ENCODE peak calls at places on chromosome 2, in nine cellular contexts. T, P, X, S, B, A, U, D and R are unnamed samples.

GRCh38 chr2:74845991-74846390 is 12.1 kb downstream of the HK2 start:
- DNase-seq in T (no peak), P (no peak), X (no peak), S (no peak), B (no peak), A (no peak), U (no peak), D (no peak), R (no peak)

GRCh38 chr2:219434718-219435525 is at the start of gene SPEG:
- DNase-seq in T (no peak), P (no peak), X (no peak), S (peak; percentile 62), B (no peak), A (no peak), U (no peak), D (no peak), R (no peak)

GRCh38 chr2:233301248-233301647 is 6.4 kb upstream of the SAG start:
- DNase-seq in T (no peak), P (no peak), X (no peak), S (no peak), B (no peak), A (no peak), U (no peak), D (no peak), R (no peak)

GRCh38 chr2:199704358-199705238 is 146.4 kb downstream of the FTCDNL1 start:
- DNase-seq in T (peak; percentile 23), P (peak; percentile 36), X (peak; percentile 40), S (peak; percentile 79), B (no peak), A (no peak), U (peak; percentile 53), D (no peak), R (peak; percentile 75)

GRCh38 chr2:25165992-25166618 is 2.3 kb downstream of the POMC start:
- DNase-seq in T (no peak), P (peak; percentile 35), X (peak; percentile 26), S (peak; percentile 75), B (peak; percentile 49), A (peak; percentile 27), U (peak; percentile 39), D (peak; percentile 73), R (peak; percentile 78)

GRCh38 chr2:82143343-82143742 is 1838.8 kb upstream of the LRRTM1 start:
- DNase-seq in T (no peak), P (no peak), X (no peak), S (no peak), B (no peak), A (no peak), U (no peak), D (peak; percentile 1), R (no peak)

GRCh38 chr2:224951723-224952481 is 90.4 kb downstream of the DOCK10 start:
- DNase-seq in T (no peak), P (no peak), X (no peak), S (no peak), B (no peak), A (no peak), U (no peak), D (no peak), R (no peak)

GRCh38 chr2:230582851-230583283 is 129.8 kb upstream of the CAB39 start:
- DNase-seq in T (no peak), P (no peak), X (no peak), S (no peak), B (peak; percentile 88), A (no peak), U (no peak), D (no peak), R (no peak)

GRCh38 chr2:215407596-215408264 is 28.1 kb downstream of the FN1 start:
- DNase-seq in T (no peak), P (no peak), X (no peak), S (no peak), B (no peak), A (no peak), U (no peak), D (no peak), R (no peak)

GRCh38 chr2:197577446-197577845 is 61.6 kb downstream of the MOB4 start:
- DNase-seq in T (no peak), P (no peak), X (no peak), S (no peak), B (no peak), A (no peak), U (no peak), D (no peak), R (no peak)

GRCh38 chr2:182240862-182241371 is 185.9 kb downstream of the PDE1A start:
- DNase-seq in T (no peak), P (peak; percentile 38), X (peak; percentile 5), S (peak; percentile 54), B (peak; percentile 62), A (no peak), U (peak; percentile 55), D (peak; percentile 14), R (peak; percentile 11)

GRCh38 chr2:23524261-23524706 is 139.3 kb downstream of the KLHL29 start:
- DNase-seq in T (no peak), P (peak; percentile 19), X (no peak), S (no peak), B (no peak), A (no peak), U (no peak), D (no peak), R (no peak)

GRCh38 chr2:96139181-96139758 is 968 bp upstream of the ASTL start:
- DNase-seq in T (no peak), P (no peak), X (no peak), S (peak; percentile 45), B (no peak), A (no peak), U (no peak), D (no peak), R (no peak)

GRCh38 chr2:39780825-39781600 is 2.0 kb upstream of the THUMPD2 start:
- DNase-seq in T (peak; percentile 43), P (no peak), X (no peak), S (no peak), B (no peak), A (no peak), U (peak; percentile 32), D (no peak), R (peak; percentile 18)

GRCh38 chr2:63189026-63189425 is 138.4 kb downstream of the OTX1 start:
- DNase-seq in T (peak; percentile 29), P (peak; percentile 54), X (peak; percentile 48), S (peak; percentile 89), B (peak; percentile 12), A (peak; percentile 55), U (peak; percentile 71), D (peak; percentile 26), R (no peak)
- TF ChIP-seq REST in T (no peak), P (no peak), X (no peak), S (no peak), B (no peak), A (no peak), U (no peak), D (no peak), R (no peak)

DNA sequence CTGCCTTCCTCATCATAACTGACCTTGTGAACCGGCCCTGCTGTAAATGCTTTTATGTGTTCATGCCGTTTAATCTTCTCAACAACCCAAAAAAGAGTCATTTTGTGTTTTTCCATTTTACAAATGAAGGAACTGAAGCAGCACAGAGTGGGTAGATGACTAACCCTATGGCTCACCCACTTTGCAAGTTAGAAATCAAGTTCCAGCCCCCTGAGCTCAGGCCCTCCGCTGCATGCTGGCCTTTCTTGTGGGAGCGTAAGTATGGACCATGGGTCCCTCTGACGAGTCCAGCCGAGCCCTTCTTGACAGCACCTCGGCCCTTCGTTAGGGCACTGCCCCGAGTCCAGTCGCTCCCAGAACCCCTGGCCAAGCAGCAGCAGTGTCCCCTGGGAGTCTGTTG is 194.6 kb downstream of the GLI2 start:
- DNase-seq in T (no peak), P (no peak), X (no peak), S (no peak), B (no peak), A (no peak), U (no peak), D (no peak), R (no peak)
- H3K4me3 ChIP-seq in T (no peak overlapping the region), P (no peak overlapping the region), X (no peak overlapping the region), S (no peak overlapping the region), B (no peak overlapping the region), A (no peak overlapping the region), U (no peak overlapping the region), D (no peak overlapping the region), R (no peak overlapping the region)

GRCh38 chr2:47903781-47904447 is 2.4 kb downstream of the FBXO11 start:
- DNase-seq in T (no peak), P (no peak), X (no peak), S (no peak), B (no peak), A (no peak), U (no peak), D (no peak), R (no peak)

GRCh38 chr2:47906261-47907096 is at the start of gene FBXO11:
- DNase-seq in T (peak; percentile 95), P (peak; percentile 97), X (peak; percentile 86), S (peak; percentile 98), B (peak; percentile 93), A (peak; percentile 86), U (peak; percentile 98), D (peak; percentile 94), R (peak; percentile 97)

GRCh38 chr2:47907097-47907781 is 941 bp upstream of the FBXO11 start:
- DNase-seq in T (no peak), P (no peak), X (no peak), S (peak; percentile 63), B (no peak), A (no peak), U (no peak), D (no peak), R (no peak)

GRCh38 chr2:47905454-47906260 is 641 bp downstream of the FBXO11 start:
- DNase-seq in T (peak; percentile 50), P (no peak), X (no peak), S (no peak), B (no peak), A (no peak), U (no peak), D (peak; percentile 84), R (peak; percentile 45)

GRCh38 chr2:47904903-47905453 is 1.3 kb downstream of the FBXO11 start:
- DNase-seq in T (peak; percentile 43), P (no peak), X (peak; percentile 17), S (peak; percentile 56), B (no peak), A (no peak), U (peak; percentile 19), D (peak; percentile 69), R (no peak)
- TF ChIP-seq REST in T (no peak), P (no peak), X (no peak), S (no peak), B (no peak), A (no peak), U (no peak), D (no peak), R (no peak)

GRCh38 chr2:120578576-120579352 is 156.9 kb upstream of the GLI2 start:
- DNase-seq in T (no peak), P (no peak), X (no peak), S (no peak), B (no peak), A (no peak), U (no peak), D (no peak), R (no peak)

GRCh38 chr2:120577896-120578295 is 157.8 kb upstream of the GLI2 start:
- DNase-seq in T (no peak), P (no peak), X (no peak), S (no peak), B (no peak), A (no peak), U (no peak), D (no peak), R (no peak)

GRCh38 chr2:120574620-120575019 is 161.0 kb upstream of the GLI2 start:
- DNase-seq in T (no peak), P (no peak), X (no peak), S (no peak), B (no peak), A (no peak), U (no peak), D (no peak), R (no peak)

GRCh38 chr2:120575966-120576365 is 159.7 kb upstream of the GLI2 start:
- DNase-seq in T (no peak), P (no peak), X (no peak), S (no peak), B (no peak), A (no peak), U (no peak), D (no peak), R (no peak)

GRCh38 chr2:120576509-120577474 is 158.9 kb upstream of the GLI2 start:
- DNase-seq in T (no peak), P (no peak), X (no peak), S (peak; percentile 49), B (no peak), A (no peak), U (no peak), D (peak; percentile 71), R (no peak)
- H3K4me3 ChIP-seq in T (no peak overlapping the region), P (no peak overlapping the region), X (no peak overlapping the region), S (peak overlapping the region; percentile 50), B (no peak overlapping the region), A (no peak overlapping the region), U (no peak overlapping the region), D (no peak overlapping the region), R (no peak overlapping the region)